ENCODE peak calls at places on chromosomes 5 and 9, in six cellular contexts. One of them, this sample, is unnamed.

GRCh38 chr9:109799792-109800191 is 19.8 kb downstream of the PALM2AKAP2 start:
- DNase-seq in esophagus squamous epithelium: no peak
- DNase-seq in dorsolateral prefrontal cortex: no peak
- DNase-seq in mesothelial cell of epicardium: no peak
- DNase-seq in brain microvascular endothelial cell: peak; percentile 75
- DNase-seq in heart right ventricle: no peak
- DNase-seq in this sample: no peak

GRCh38 chr9:37029776-37030590 is 4.1 kb downstream of the PAX5 start:
- DNase-seq in esophagus squamous epithelium: no peak
- DNase-seq in dorsolateral prefrontal cortex: no peak
- DNase-seq in mesothelial cell of epicardium: no peak
- DNase-seq in brain microvascular endothelial cell: no peak
- DNase-seq in heart right ventricle: no peak
- DNase-seq in this sample: no peak

GRCh38 chr9:112179816-112180215 is 4.7 kb upstream of the SUSD1 start:
- DNase-seq in esophagus squamous epithelium: no peak
- DNase-seq in dorsolateral prefrontal cortex: no peak
- DNase-seq in mesothelial cell of epicardium: no peak
- DNase-seq in brain microvascular endothelial cell: no peak
- DNase-seq in heart right ventricle: no peak
- DNase-seq in this sample: no peak

GRCh38 chr5:135437796-135438560 is 9.2 kb downstream of the DCANP1 start:
- DNase-seq in esophagus squamous epithelium: no peak
- DNase-seq in dorsolateral prefrontal cortex: no peak
- DNase-seq in mesothelial cell of epicardium: no peak
- DNase-seq in brain microvascular endothelial cell: peak; percentile 85
- DNase-seq in heart right ventricle: peak; percentile 64
- DNase-seq in this sample: no peak

GRCh38 chr5:65693121-65693520 is 28.8 kb downstream of the SGTB start:
- DNase-seq in esophagus squamous epithelium: no peak
- DNase-seq in dorsolateral prefrontal cortex: no peak
- DNase-seq in mesothelial cell of epicardium: no peak
- DNase-seq in brain microvascular endothelial cell: no peak
- DNase-seq in heart right ventricle: no peak
- DNase-seq in this sample: no peak

GRCh38 chr5:53480474-53481353 is at the start of gene FST:
- DNase-seq in esophagus squamous epithelium: no peak
- DNase-seq in dorsolateral prefrontal cortex: no peak
- DNase-seq in mesothelial cell of epicardium: peak; percentile 67
- DNase-seq in brain microvascular endothelial cell: no peak
- DNase-seq in heart right ventricle: peak; percentile 28
- DNase-seq in this sample: no peak

GRCh38 chr5:68261174-68262021 is 45.8 kb downstream of the PIK3R1 start:
- DNase-seq in esophagus squamous epithelium: no peak
- DNase-seq in dorsolateral prefrontal cortex: no peak
- DNase-seq in mesothelial cell of epicardium: no peak
- DNase-seq in brain microvascular endothelial cell: no peak
- DNase-seq in heart right ventricle: no peak
- DNase-seq in this sample: no peak

GRCh38 chr5:14445581-14446290 is 135.9 kb upstream of the OTULINL start:
- DNase-seq in esophagus squamous epithelium: no peak
- DNase-seq in dorsolateral prefrontal cortex: no peak
- DNase-seq in mesothelial cell of epicardium: no peak
- DNase-seq in brain microvascular endothelial cell: peak; percentile 48
- DNase-seq in heart right ventricle: no peak
- DNase-seq in this sample: no peak

GRCh38 chr5:37717613-37718431 is 122.0 kb downstream of the GDNF start:
- DNase-seq in esophagus squamous epithelium: no peak
- DNase-seq in dorsolateral prefrontal cortex: no peak
- DNase-seq in mesothelial cell of epicardium: peak; percentile 78
- DNase-seq in brain microvascular endothelial cell: peak; percentile 94
- DNase-seq in heart right ventricle: no peak
- DNase-seq in this sample: no peak

GRCh38 chr9:87581513-87581912 is 83.8 kb downstream of the DAPK1 start:
- DNase-seq in esophagus squamous epithelium: no peak
- DNase-seq in dorsolateral prefrontal cortex: no peak
- DNase-seq in mesothelial cell of epicardium: no peak
- DNase-seq in brain microvascular endothelial cell: no peak
- DNase-seq in heart right ventricle: no peak
- DNase-seq in this sample: no peak

GRCh38 chr5:94901071-94901979 is 282.9 kb downstream of the SLF1 start:
- DNase-seq in esophagus squamous epithelium: no peak
- DNase-seq in dorsolateral prefrontal cortex: no peak
- DNase-seq in mesothelial cell of epicardium: no peak
- DNase-seq in brain microvascular endothelial cell: peak; percentile 72
- DNase-seq in heart right ventricle: no peak
- DNase-seq in this sample: no peak

GRCh38 chr5:68362331-68362730 is 146.8 kb downstream of the PIK3R1 start:
- DNase-seq in esophagus squamous epithelium: no peak
- DNase-seq in dorsolateral prefrontal cortex: no peak
- DNase-seq in mesothelial cell of epicardium: no peak
- DNase-seq in brain microvascular endothelial cell: no peak
- DNase-seq in heart right ventricle: no peak
- DNase-seq in this sample: no peak

GRCh38 chr9:78207319-78207718 is 28.6 kb upstream of the CEP78 start:
- DNase-seq in esophagus squamous epithelium: no peak
- DNase-seq in dorsolateral prefrontal cortex: no peak
- DNase-seq in mesothelial cell of epicardium: no peak
- DNase-seq in brain microvascular endothelial cell: no peak
- DNase-seq in heart right ventricle: no peak
- DNase-seq in this sample: no peak

GRCh38 chr5:42583322-42583721 is 160.1 kb downstream of the GHR start:
- DNase-seq in esophagus squamous epithelium: no peak
- DNase-seq in dorsolateral prefrontal cortex: no peak
- DNase-seq in mesothelial cell of epicardium: no peak
- DNase-seq in brain microvascular endothelial cell: peak; percentile 60
- DNase-seq in heart right ventricle: peak; percentile 22
- DNase-seq in this sample: no peak

GRCh38 chr9:18989865-18990264 is 43.1 kb downstream of the SAXO1 start:
- DNase-seq in esophagus squamous epithelium: no peak
- DNase-seq in dorsolateral prefrontal cortex: no peak
- DNase-seq in mesothelial cell of epicardium: no peak
- DNase-seq in brain microvascular endothelial cell: no peak
- DNase-seq in heart right ventricle: no peak
- DNase-seq in this sample: no peak

GRCh38 chr9:110543631-110544051 is 35.9 kb downstream of the SVEP1 start:
- DNase-seq in esophagus squamous epithelium: no peak
- DNase-seq in dorsolateral prefrontal cortex: no peak
- DNase-seq in mesothelial cell of epicardium: no peak
- DNase-seq in brain microvascular endothelial cell: no peak
- DNase-seq in heart right ventricle: peak; percentile 12
- DNase-seq in this sample: no peak

DNA sequence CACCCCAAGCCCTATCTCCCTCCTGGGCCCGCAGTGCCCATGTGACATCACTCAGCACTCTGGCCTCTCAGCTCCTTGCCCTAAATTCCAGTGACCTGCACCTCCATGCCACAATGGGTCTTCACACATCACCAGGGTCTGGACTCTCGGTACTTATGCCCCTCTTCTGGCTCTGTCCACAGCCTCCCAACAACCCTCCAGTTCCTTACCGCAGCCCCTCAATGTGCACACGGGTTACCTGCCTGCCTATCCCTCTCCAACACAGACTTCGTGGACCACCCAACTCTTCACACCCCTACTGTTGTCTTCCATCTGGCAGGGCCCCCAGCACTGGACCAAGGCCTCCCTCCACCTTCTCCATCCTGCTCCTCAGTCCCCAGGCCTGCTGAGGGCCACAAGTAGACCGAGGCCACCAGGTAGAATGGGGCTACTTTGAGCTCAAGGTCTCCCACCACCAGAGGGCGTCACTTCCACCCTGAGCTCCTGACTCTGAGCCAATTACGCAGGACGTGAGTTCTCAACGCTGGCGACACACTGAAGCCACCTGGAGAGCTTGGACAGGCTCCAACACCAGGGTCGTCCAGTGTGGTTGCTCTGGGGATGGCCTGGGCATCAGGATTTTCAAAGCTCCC is 172.1 kb downstream of the GABBR2 start:
- DNase-seq in esophagus squamous epithelium: no peak
- DNase-seq in dorsolateral prefrontal cortex: no peak
- DNase-seq in mesothelial cell of epicardium: no peak
- DNase-seq in brain microvascular endothelial cell: no peak
- DNase-seq in heart right ventricle: no peak
- DNase-seq in this sample: no peak
- TF ChIP-seq CTCF in esophagus squamous epithelium: peak; percentile 14
- TF ChIP-seq CTCF in dorsolateral prefrontal cortex: no peak
- TF ChIP-seq CTCF in mesothelial cell of epicardium: no peak
- TF ChIP-seq CTCF in brain microvascular endothelial cell: peak; percentile 56
- TF ChIP-seq CTCF in heart right ventricle: peak; percentile 28
- TF ChIP-seq CTCF in this sample: no peak

GRCh38 chr5:114838937-114839336 is 330.8 kb downstream of the TRIM36 start:
- DNase-seq in esophagus squamous epithelium: no peak
- DNase-seq in dorsolateral prefrontal cortex: no peak
- DNase-seq in mesothelial cell of epicardium: no peak
- DNase-seq in brain microvascular endothelial cell: no peak
- DNase-seq in heart right ventricle: no peak
- DNase-seq in this sample: no peak

DNA sequence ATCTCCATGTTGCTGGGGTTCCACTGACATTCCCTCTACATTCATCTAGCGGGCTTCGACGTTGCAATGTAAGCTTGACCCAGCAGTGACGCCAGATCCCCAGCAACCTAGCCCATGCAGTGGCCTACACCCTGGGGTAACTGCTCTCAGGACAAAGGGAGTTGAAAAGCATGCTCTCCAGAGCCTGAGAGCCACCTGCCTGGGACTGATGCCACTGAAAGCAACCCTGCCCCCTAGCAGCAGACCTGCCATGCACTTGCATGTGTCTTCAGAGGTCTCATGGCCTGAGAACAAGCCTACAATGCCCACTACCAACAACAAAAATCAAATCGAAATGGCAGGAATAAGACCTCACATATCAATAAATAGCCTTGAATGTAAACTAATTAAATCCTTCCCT is 330.3 kb downstream of the TRIM36 start:
- DNase-seq in esophagus squamous epithelium: no peak
- DNase-seq in dorsolateral prefrontal cortex: no peak
- DNase-seq in mesothelial cell of epicardium: no peak
- DNase-seq in brain microvascular endothelial cell: no peak
- DNase-seq in heart right ventricle: no peak
- DNase-seq in this sample: no peak
- TF ChIP-seq CTCF in esophagus squamous epithelium: no peak
- TF ChIP-seq CTCF in dorsolateral prefrontal cortex: no peak
- TF ChIP-seq CTCF in mesothelial cell of epicardium: no peak
- TF ChIP-seq CTCF in brain microvascular endothelial cell: no peak
- TF ChIP-seq CTCF in heart right ventricle: no peak
- TF ChIP-seq CTCF in this sample: no peak

GRCh38 chr9:135478191-135478590 is 1.4 kb upstream of the PPP1R26 start:
- DNase-seq in esophagus squamous epithelium: no peak
- DNase-seq in dorsolateral prefrontal cortex: no peak
- DNase-seq in mesothelial cell of epicardium: no peak
- DNase-seq in brain microvascular endothelial cell: no peak
- DNase-seq in heart right ventricle: no peak
- DNase-seq in this sample: no peak

GRCh38 chr9:135480071-135480941 is 724 bp downstream of the PPP1R26 start:
- DNase-seq in esophagus squamous epithelium: no peak
- DNase-seq in dorsolateral prefrontal cortex: no peak
- DNase-seq in mesothelial cell of epicardium: peak; percentile 58
- DNase-seq in brain microvascular endothelial cell: peak; percentile 20
- DNase-seq in heart right ventricle: peak; percentile 45
- DNase-seq in this sample: no peak

GRCh38 chr9:135480942-135481315 is 1.3 kb downstream of the PPP1R26 start:
- DNase-seq in esophagus squamous epithelium: no peak
- DNase-seq in dorsolateral prefrontal cortex: no peak
- DNase-seq in mesothelial cell of epicardium: no peak
- DNase-seq in brain microvascular endothelial cell: no peak
- DNase-seq in heart right ventricle: no peak
- DNase-seq in this sample: no peak

GRCh38 chr9:135479469-135480052 is at the start of gene PPP1R26:
- DNase-seq in esophagus squamous epithelium: no peak
- DNase-seq in dorsolateral prefrontal cortex: no peak
- DNase-seq in mesothelial cell of epicardium: no peak
- DNase-seq in brain microvascular endothelial cell: no peak
- DNase-seq in heart right ventricle: peak; percentile 49
- DNase-seq in this sample: no peak

DNA sequence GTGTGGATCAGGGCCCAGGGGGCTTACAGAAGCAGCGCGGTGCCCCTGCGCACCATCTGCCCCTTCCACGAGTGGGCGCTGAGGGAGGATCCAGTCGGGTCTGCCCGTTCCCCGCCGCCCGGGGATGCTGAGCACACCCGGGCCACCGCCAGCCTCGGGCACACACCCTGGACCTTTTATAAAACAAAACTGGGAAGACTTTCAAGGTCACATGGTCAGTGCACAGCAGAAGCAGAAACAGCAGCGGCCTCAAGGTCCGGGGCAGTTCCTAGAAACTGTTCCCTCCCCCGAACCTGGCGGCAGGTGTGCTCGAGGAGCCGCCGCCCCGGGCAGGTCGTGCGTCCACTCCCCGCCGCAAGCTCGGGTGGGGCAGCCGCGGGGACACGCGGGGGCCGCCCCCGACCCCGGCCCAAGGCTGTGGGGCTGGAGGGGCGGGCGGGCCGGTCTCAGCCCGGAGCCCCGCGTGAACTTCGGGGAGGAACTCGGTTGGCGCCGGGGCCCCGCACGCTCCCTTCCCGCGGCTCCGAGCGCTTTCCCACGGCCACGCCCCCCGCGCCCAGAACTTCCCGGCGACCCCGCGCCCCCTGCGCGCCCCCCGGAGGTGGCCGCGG is 619 bp upstream of the PPP1R26 start:
- DNase-seq in esophagus squamous epithelium: no peak
- DNase-seq in dorsolateral prefrontal cortex: no peak
- DNase-seq in mesothelial cell of epicardium: no peak
- DNase-seq in brain microvascular endothelial cell: no peak
- DNase-seq in heart right ventricle: no peak
- DNase-seq in this sample: no peak
- TF ChIP-seq CTCF in esophagus squamous epithelium: peak; percentile 9
- TF ChIP-seq CTCF in dorsolateral prefrontal cortex: peak; percentile 33
- TF ChIP-seq CTCF in mesothelial cell of epicardium: no peak
- TF ChIP-seq CTCF in brain microvascular endothelial cell: peak; percentile 39
- TF ChIP-seq CTCF in heart right ventricle: no peak
- TF ChIP-seq CTCF in this sample: peak; percentile 16

DNA sequence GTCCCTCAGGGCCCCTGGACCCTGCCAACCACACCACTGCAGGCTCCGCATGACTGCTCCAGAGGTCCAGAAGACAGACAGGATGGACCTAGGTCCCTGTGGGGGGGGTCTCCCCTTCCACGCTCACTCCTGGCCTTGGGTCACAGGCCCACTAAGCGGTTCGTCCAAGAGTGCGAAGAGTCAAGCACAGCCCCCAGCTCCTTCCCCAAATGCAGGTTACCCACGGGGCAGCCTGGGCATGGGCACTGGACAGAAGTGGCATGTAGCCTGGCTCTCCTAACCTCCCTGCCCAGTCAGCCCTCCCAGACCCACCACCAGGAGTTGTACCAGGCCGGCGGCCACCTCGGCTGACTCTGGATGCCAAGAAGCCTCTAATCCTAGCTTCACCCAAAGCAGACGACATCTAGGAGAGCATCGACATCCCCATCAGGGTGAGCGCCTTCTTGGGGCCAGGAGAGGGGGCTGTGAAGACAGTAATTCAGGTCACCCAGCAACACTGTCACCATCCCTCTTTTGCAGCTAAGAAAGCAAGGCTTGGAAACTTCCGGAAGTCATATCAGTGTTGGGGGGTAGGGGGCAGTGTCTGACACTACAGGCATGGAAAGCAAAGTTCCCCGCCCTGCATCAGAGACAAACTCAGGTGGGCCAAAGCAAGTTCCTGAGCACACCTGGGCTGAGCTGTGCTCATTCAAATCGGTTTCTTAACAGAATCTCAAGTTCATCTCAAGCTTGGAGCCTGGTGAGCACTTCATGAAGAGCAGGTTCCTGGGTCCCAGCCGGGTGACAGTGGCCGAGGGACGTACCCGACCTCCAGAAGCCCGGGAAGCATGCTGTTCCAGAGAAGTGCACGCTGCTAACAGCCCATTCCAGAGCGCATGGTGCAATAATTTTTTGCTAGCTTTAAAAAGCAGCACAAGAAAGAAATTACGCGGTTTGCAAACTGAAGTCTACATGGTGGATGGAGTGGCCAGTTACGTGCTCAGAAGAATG is 68.7 kb downstream of the SEMA4D start:
- DNase-seq in esophagus squamous epithelium: no peak
- DNase-seq in dorsolateral prefrontal cortex: no peak
- DNase-seq in mesothelial cell of epicardium: no peak
- DNase-seq in brain microvascular endothelial cell: no peak
- DNase-seq in heart right ventricle: no peak
- DNase-seq in this sample: peak; percentile 49
- TF ChIP-seq CTCF in esophagus squamous epithelium: no peak
- TF ChIP-seq CTCF in dorsolateral prefrontal cortex: peak; percentile 20
- TF ChIP-seq CTCF in mesothelial cell of epicardium: no peak
- TF ChIP-seq CTCF in brain microvascular endothelial cell: peak; percentile 52
- TF ChIP-seq CTCF in heart right ventricle: no peak
- TF ChIP-seq CTCF in this sample: peak; percentile 58

This sample was measured in CD4-positive, alpha-beta T cell.